ENCODE peak calls at places on chromosome 5, in nine cellular contexts. D is hepatocyte; S is CD8-positive, alpha-beta T cell; F is CD8-positive, alpha-beta memory T cell; R is spleen; T is colonic mucosa; Z is astrocyte; M is adrenal gland; Q is fibroblast of lung. N is an unnamed sample.

GRCh38 chr5:100889165-100889564 is 13.9 kb downstream of the ST8SIA4 start:
- DNase-seq in Q (no peak), F (peak; percentile 33), Z (no peak), M (no peak), T (no peak), R (no peak), D (no peak), S (no peak), N (no peak)

GRCh38 chr5:79857692-79858091 is 133.4 kb downstream of the MTX3 start:
- DNase-seq in T (no peak), Z (no peak), R (no peak), D (no peak), F (no peak), S (no peak), Q (no peak), M (no peak), N (no peak)

GRCh38 chr5:61290815-61291214 is 41.2 kb upstream of the ZSWIM6 start:
- DNase-seq in R (no peak), F (no peak), Q (peak; percentile 80), T (peak; percentile 81), D (no peak), M (peak; percentile 58), Z (peak; percentile 52), S (no peak), N (no peak)

GRCh38 chr5:82018462-82018861 is 46.6 kb downstream of the ATG10 start:
- DNase-seq in Q (peak; percentile 32), F (no peak), T (no peak), S (no peak), Z (peak; percentile 8), M (no peak), R (no peak), D (peak; percentile 51), N (peak; percentile 49)

GRCh38 chr5:86894006-86894560 is 276.3 kb downstream of the COX7C start:
- DNase-seq in F (no peak), S (no peak), T (no peak), D (no peak), Q (no peak), M (no peak), R (no peak), Z (no peak), N (peak; percentile 66)

GRCh38 chr5:156076912-156077311 is 250.1 kb upstream of the SGCD start:
- DNase-seq in D (no peak), S (no peak), M (no peak), Z (no peak), T (no peak), R (no peak), F (no peak), Q (no peak), N (no peak)

GRCh38 chr5:65913519-65913918 is 12.9 kb upstream of the ERBIN start:
- DNase-seq in R (no peak), Z (no peak), F (no peak), M (no peak), T (no peak), Q (peak; percentile 25), D (no peak), S (no peak), N (peak; percentile 6)

GRCh38 chr5:43017438-43017820 is 22.7 kb downstream of the ANXA2R start:
- DNase-seq in S (peak; percentile 44), F (no peak), M (peak; percentile 58), T (peak; percentile 43), D (peak; percentile 54), R (peak; percentile 90), Q (peak; percentile 63), Z (no peak), N (peak; percentile 45)

GRCh38 chr5:103436661-103437060 is 125.9 kb downstream of the NUDT12 start:
- DNase-seq in Z (no peak), R (no peak), D (no peak), T (no peak), M (no peak), Q (no peak), S (no peak), F (no peak), N (no peak)

GRCh38 chr5:29002481-29002880 is 1964.1 kb upstream of the CDH9 start:
- DNase-seq in Q (no peak), F (no peak), D (no peak), Z (no peak), T (no peak), R (no peak), M (no peak), S (no peak), N (no peak)

GRCh38 chr5:145887976-145888574 is 15.3 kb upstream of the GRXCR2 start:
- DNase-seq in R (no peak), D (peak; percentile 71), T (peak; percentile 80), F (no peak), M (peak; percentile 71), Q (peak; percentile 70), S (no peak), Z (peak; percentile 37), N (peak; percentile 75)

GRCh38 chr5:177382423-177383029 is 1.7 kb upstream of the SLC34A1 start:
- DNase-seq in Z (no peak), Q (peak; percentile 44), D (peak; percentile 40), M (no peak), F (peak; percentile 39), S (no peak), R (no peak), T (no peak), N (peak; percentile 39)

GRCh38 chr5:56088431-56088949 is 93.7 kb upstream of the IL6ST start:
- DNase-seq in Q (no peak), F (no peak), S (no peak), Z (no peak), R (no peak), D (no peak), T (no peak), M (peak; percentile 77), N (no peak)

GRCh38 chr5:56080375-56081052 is 85.8 kb upstream of the IL6ST start:
- DNase-seq in Q (no peak), Z (no peak), S (no peak), R (no peak), T (no peak), D (no peak), F (no peak), M (no peak), N (no peak)

GRCh38 chr5:56088967-56089829 is 94.4 kb upstream of the IL6ST start:
- DNase-seq in S (no peak), M (no peak), Q (no peak), R (no peak), Z (peak; percentile 83), T (no peak), F (no peak), D (peak; percentile 61), N (no peak)

GRCh38 chr5:56083286-56083854 is 88.6 kb upstream of the IL6ST start:
- DNase-seq in Q (no peak), M (no peak), S (no peak), T (no peak), D (no peak), F (no peak), Z (no peak), R (no peak), N (no peak)

DNA sequence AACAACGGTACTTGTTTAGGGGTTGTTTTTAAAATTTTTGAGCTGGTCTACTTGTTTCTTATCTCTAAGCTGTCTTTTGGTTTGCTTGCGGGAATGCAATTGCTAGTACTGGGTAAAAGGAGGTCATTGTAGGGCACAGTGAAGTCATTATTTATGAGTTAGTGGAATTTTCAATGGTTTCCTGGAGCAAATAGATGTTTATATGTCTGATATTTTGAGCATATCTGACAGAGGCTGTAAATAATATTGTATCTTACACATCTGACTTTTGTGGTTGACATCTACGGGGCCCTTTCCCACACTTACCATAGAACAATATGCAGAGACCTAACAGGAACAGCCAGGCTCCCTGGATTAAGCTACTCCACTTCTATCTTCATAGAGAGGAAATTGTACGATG is 90.4 kb upstream of the IL6ST start:
- DNase-seq in F (no peak), M (no peak), Q (peak; percentile 52), S (no peak), D (no peak), R (no peak), Z (peak; percentile 30), T (no peak), N (peak; percentile 69)
- H3K27ac ChIP-seq in F (no peak overlapping the region), M (peak overlapping the region; percentile 74), Q (no peak overlapping the region), S (no peak overlapping the region), D (no peak overlapping the region), R (peak overlapping the region; percentile 55), Z (no peak overlapping the region), T (no peak overlapping the region), N (no peak overlapping the region)

DNA sequence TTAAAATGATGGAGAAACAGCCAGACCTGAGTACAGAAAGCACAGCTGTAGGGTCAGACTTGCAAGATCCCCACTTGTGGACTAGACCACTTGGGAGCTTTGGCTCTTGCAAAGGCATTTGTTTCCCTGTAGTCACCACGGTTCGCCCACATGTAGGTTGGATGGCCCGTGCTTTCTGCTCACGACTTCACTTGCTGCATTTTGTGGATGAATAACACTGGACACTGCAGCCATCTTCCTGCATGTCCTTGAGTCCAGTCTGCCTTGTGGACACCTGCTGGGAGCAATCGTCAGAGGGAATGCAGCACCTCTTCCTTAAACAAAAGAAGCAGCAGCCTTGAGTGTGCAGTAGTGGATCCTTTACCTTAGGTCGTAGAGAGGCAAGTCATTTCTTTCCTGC is 372.9 kb upstream of the IRX2 start:
- DNase-seq in D (no peak), F (no peak), M (peak; percentile 42), S (no peak), T (no peak), Z (no peak), R (no peak), Q (no peak), N (no peak)
- H3K27me3 ChIP-seq in D (peaks cover 10% of the 10 kb centered on the region), F (no peaks in the 10 kb centered on the region), M (peaks cover 9% of the 10 kb centered on the region), S (no peaks in the 10 kb centered on the region), T (no peaks in the 10 kb centered on the region), Z (no peaks in the 10 kb centered on the region), R (peaks cover 9% of the 10 kb centered on the region), Q (no peaks in the 10 kb centered on the region), N (no peaks in the 10 kb centered on the region)

GRCh38 chr5:124923131-124923530 is 176.7 kb upstream of the ZNF608 start:
- DNase-seq in S (no peak), T (no peak), Q (peak; percentile 57), F (no peak), R (no peak), D (peak; percentile 18), Z (peak; percentile 17), M (no peak), N (peak; percentile 50)
- H3K4me1 ChIP-seq in S (no peaks in the 10 kb centered on the region), T (peaks cover 9% of the 10 kb centered on the region), Q (no peaks in the 10 kb centered on the region), F (no peaks in the 10 kb centered on the region), R (peaks cover 22% of the 10 kb centered on the region), D (peaks cover 15% of the 10 kb centered on the region), Z (no peaks in the 10 kb centered on the region), M (peaks cover 14% of the 10 kb centered on the region), N (peaks cover 19% of the 10 kb centered on the region)

GRCh38 chr5:138850854-138851253 is 24.3 kb downstream of the LRRTM2 start:
- DNase-seq in S (no peak), T (no peak), D (no peak), R (no peak), F (no peak), M (no peak), Z (no peak), Q (no peak), N (no peak)

GRCh38 chr5:138844812-138845513 is 30.2 kb downstream of the LRRTM2 start:
- DNase-seq in Z (peak; percentile 94), T (no peak), R (no peak), M (no peak), S (no peak), Q (peak; percentile 62), D (no peak), F (no peak), N (no peak)

GRCh38 chr5:138853132-138853531 is 22.0 kb downstream of the LRRTM2 start:
- DNase-seq in D (no peak), S (no peak), T (no peak), F (no peak), R (no peak), Q (no peak), M (no peak), Z (no peak), N (no peak)

GRCh38 chr5:138849439-138849838 is 25.7 kb downstream of the LRRTM2 start:
- DNase-seq in S (no peak), T (no peak), D (no peak), M (peak; percentile 71), Q (no peak), R (no peak), Z (peak; percentile 51), F (no peak), N (no peak)

GRCh38 chr5:138849882-138850281 is 25.3 kb downstream of the LRRTM2 start:
- DNase-seq in T (no peak), M (no peak), S (no peak), R (no peak), D (no peak), Z (no peak), F (no peak), Q (no peak), N (no peak)
- H3K27ac ChIP-seq in T (no peak overlapping the region), M (peak overlapping the region; percentile 59), S (no peak overlapping the region), R (no peak overlapping the region), D (no peak overlapping the region), Z (no peak overlapping the region), F (no peak overlapping the region), Q (no peak overlapping the region), N (no peak overlapping the region)

N was measured in cardiac muscle cell.